ENCODE peak calls at places on chromosome X, in eight cellular contexts. One of them, this sample, is unnamed.

GRCh38 chrX:154411322-154411980 is at the start of gene TAFAZZIN:
- DNase-seq in EH: peak
- DNase-seq in activated CD4-positive, CD25-positive, alpha-beta regulatory T cell treated with anti-CD3 and anti-CD28 coated beads, Interleukin-2, amount 50 U/mL, for 72 hours: peak
- DNase-seq in tibial nerve: peak
- DNase-seq in astrocyte: peak
- DNase-seq in hypothalamus: peak
- DNase-seq in substantia nigra: peak
- DNase-seq in HFF-Myc: no peak
- DNase-seq in this sample: no peak

GRCh38 chrX:22122510-22122909 is 90.4 kb downstream of the PHEX start:
- DNase-seq in EH: peak
- DNase-seq in activated CD4-positive, CD25-positive, alpha-beta regulatory T cell treated with anti-CD3 and anti-CD28 coated beads, Interleukin-2, amount 50 U/mL, for 72 hours: no peak
- DNase-seq in tibial nerve: peak
- DNase-seq in astrocyte: peak
- DNase-seq in hypothalamus: no peak
- DNase-seq in substantia nigra: no peak
- DNase-seq in HFF-Myc: no peak
- DNase-seq in this sample: no peak

GRCh38 chrX:33330798-33331197 is 119.4 kb upstream of the DMD start:
- DNase-seq in EH: no peak
- DNase-seq in activated CD4-positive, CD25-positive, alpha-beta regulatory T cell treated with anti-CD3 and anti-CD28 coated beads, Interleukin-2, amount 50 U/mL, for 72 hours: no peak
- DNase-seq in tibial nerve: no peak
- DNase-seq in astrocyte: no peak
- DNase-seq in hypothalamus: no peak
- DNase-seq in substantia nigra: no peak
- DNase-seq in HFF-Myc: no peak
- DNase-seq in this sample: no peak

GRCh38 chrX:10482262-10482661 is 138.1 kb downstream of the MID1 start:
- DNase-seq in EH: no peak
- DNase-seq in activated CD4-positive, CD25-positive, alpha-beta regulatory T cell treated with anti-CD3 and anti-CD28 coated beads, Interleukin-2, amount 50 U/mL, for 72 hours: no peak
- DNase-seq in tibial nerve: peak
- DNase-seq in astrocyte: no peak
- DNase-seq in hypothalamus: no peak
- DNase-seq in substantia nigra: no peak
- DNase-seq in HFF-Myc: no peak
- DNase-seq in this sample: no peak

GRCh38 chrX:19904778-19905367 is 17.5 kb upstream of the SH3KBP1 start:
- DNase-seq in EH: peak
- DNase-seq in activated CD4-positive, CD25-positive, alpha-beta regulatory T cell treated with anti-CD3 and anti-CD28 coated beads, Interleukin-2, amount 50 U/mL, for 72 hours: no peak
- DNase-seq in tibial nerve: no peak
- DNase-seq in astrocyte: no peak
- DNase-seq in hypothalamus: no peak
- DNase-seq in substantia nigra: no peak
- DNase-seq in HFF-Myc: no peak
- DNase-seq in this sample: no peak

GRCh38 chrX:54045563-54046228 is 1.4 kb upstream of the PHF8 start:
- DNase-seq in EH: no peak
- DNase-seq in activated CD4-positive, CD25-positive, alpha-beta regulatory T cell treated with anti-CD3 and anti-CD28 coated beads, Interleukin-2, amount 50 U/mL, for 72 hours: no peak
- DNase-seq in tibial nerve: no peak
- DNase-seq in astrocyte: no peak
- DNase-seq in hypothalamus: no peak
- DNase-seq in substantia nigra: no peak
- DNase-seq in HFF-Myc: no peak
- DNase-seq in this sample: no peak

GRCh38 chrX:131854586-131854985 is 168.5 kb upstream of the STK26 start:
- DNase-seq in EH: no peak
- DNase-seq in activated CD4-positive, CD25-positive, alpha-beta regulatory T cell treated with anti-CD3 and anti-CD28 coated beads, Interleukin-2, amount 50 U/mL, for 72 hours: no peak
- DNase-seq in tibial nerve: no peak
- DNase-seq in astrocyte: no peak
- DNase-seq in hypothalamus: no peak
- DNase-seq in substantia nigra: no peak
- DNase-seq in HFF-Myc: no peak
- DNase-seq in this sample: no peak

GRCh38 chrX:152632445-152633097 is 5.1 kb upstream of the GABRQ start:
- DNase-seq in EH: peak
- DNase-seq in activated CD4-positive, CD25-positive, alpha-beta regulatory T cell treated with anti-CD3 and anti-CD28 coated beads, Interleukin-2, amount 50 U/mL, for 72 hours: peak
- DNase-seq in tibial nerve: peak
- DNase-seq in astrocyte: no peak
- DNase-seq in hypothalamus: peak
- DNase-seq in substantia nigra: peak
- DNase-seq in HFF-Myc: no peak
- DNase-seq in this sample: peak

GRCh38 chrX:95626748-95627147 is 1057.9 kb upstream of the DIAPH2 start:
- DNase-seq in EH: no peak
- DNase-seq in activated CD4-positive, CD25-positive, alpha-beta regulatory T cell treated with anti-CD3 and anti-CD28 coated beads, Interleukin-2, amount 50 U/mL, for 72 hours: no peak
- DNase-seq in tibial nerve: no peak
- DNase-seq in astrocyte: no peak
- DNase-seq in hypothalamus: no peak
- DNase-seq in substantia nigra: no peak
- DNase-seq in HFF-Myc: no peak
- DNase-seq in this sample: no peak

GRCh38 chrX:70434914-70435586 is 9.6 kb upstream of the DLG3 start:
- DNase-seq in EH: peak
- DNase-seq in activated CD4-positive, CD25-positive, alpha-beta regulatory T cell treated with anti-CD3 and anti-CD28 coated beads, Interleukin-2, amount 50 U/mL, for 72 hours: no peak
- DNase-seq in tibial nerve: no peak
- DNase-seq in astrocyte: peak
- DNase-seq in hypothalamus: no peak
- DNase-seq in substantia nigra: no peak
- DNase-seq in HFF-Myc: no peak
- DNase-seq in this sample: no peak

GRCh38 chrX:17654116-17654515 is 83.2 kb upstream of the SCML1 start:
- DNase-seq in EH: no peak
- DNase-seq in activated CD4-positive, CD25-positive, alpha-beta regulatory T cell treated with anti-CD3 and anti-CD28 coated beads, Interleukin-2, amount 50 U/mL, for 72 hours: no peak
- DNase-seq in tibial nerve: no peak
- DNase-seq in astrocyte: no peak
- DNase-seq in hypothalamus: no peak
- DNase-seq in substantia nigra: no peak
- DNase-seq in HFF-Myc: no peak
- DNase-seq in this sample: no peak

GRCh38 chrX:43559643-43560042 is 96.5 kb upstream of the MAOA start:
- DNase-seq in EH: peak
- DNase-seq in activated CD4-positive, CD25-positive, alpha-beta regulatory T cell treated with anti-CD3 and anti-CD28 coated beads, Interleukin-2, amount 50 U/mL, for 72 hours: no peak
- DNase-seq in tibial nerve: peak
- DNase-seq in astrocyte: peak
- DNase-seq in hypothalamus: no peak
- DNase-seq in substantia nigra: no peak
- DNase-seq in HFF-Myc: no peak
- DNase-seq in this sample: no peak

GRCh38 chrX:84747516-84747915 is 245.3 kb upstream of the HDX start:
- DNase-seq in EH: no peak
- DNase-seq in activated CD4-positive, CD25-positive, alpha-beta regulatory T cell treated with anti-CD3 and anti-CD28 coated beads, Interleukin-2, amount 50 U/mL, for 72 hours: no peak
- DNase-seq in tibial nerve: no peak
- DNase-seq in astrocyte: no peak
- DNase-seq in hypothalamus: no peak
- DNase-seq in substantia nigra: no peak
- DNase-seq in HFF-Myc: no peak
- DNase-seq in this sample: no peak

GRCh38 chrX:110491846-110492620 is 133.4 kb downstream of the RTL9 start:
- DNase-seq in EH: no peak
- DNase-seq in activated CD4-positive, CD25-positive, alpha-beta regulatory T cell treated with anti-CD3 and anti-CD28 coated beads, Interleukin-2, amount 50 U/mL, for 72 hours: no peak
- DNase-seq in tibial nerve: no peak
- DNase-seq in astrocyte: no peak
- DNase-seq in hypothalamus: no peak
- DNase-seq in substantia nigra: no peak
- DNase-seq in HFF-Myc: no peak
- DNase-seq in this sample: no peak

GRCh38 chrX:128769511-128769910 is 717.3 kb upstream of the ACTRT1 start:
- DNase-seq in EH: no peak
- DNase-seq in activated CD4-positive, CD25-positive, alpha-beta regulatory T cell treated with anti-CD3 and anti-CD28 coated beads, Interleukin-2, amount 50 U/mL, for 72 hours: no peak
- DNase-seq in tibial nerve: no peak
- DNase-seq in astrocyte: no peak
- DNase-seq in hypothalamus: no peak
- DNase-seq in substantia nigra: no peak
- DNase-seq in HFF-Myc: no peak
- DNase-seq in this sample: no peak

GRCh38 chrX:4173743-4174142 is 460.3 kb upstream of the PRKX start:
- DNase-seq in EH: no peak
- DNase-seq in activated CD4-positive, CD25-positive, alpha-beta regulatory T cell treated with anti-CD3 and anti-CD28 coated beads, Interleukin-2, amount 50 U/mL, for 72 hours: no peak
- DNase-seq in tibial nerve: no peak
- DNase-seq in astrocyte: no peak
- DNase-seq in hypothalamus: no peak
- DNase-seq in substantia nigra: no peak
- DNase-seq in HFF-Myc: no peak
- DNase-seq in this sample: no peak

GRCh38 chrX:66045894-66046293 is 6.0 kb upstream of the VSIG4 start:
- DNase-seq in EH: no peak
- DNase-seq in activated CD4-positive, CD25-positive, alpha-beta regulatory T cell treated with anti-CD3 and anti-CD28 coated beads, Interleukin-2, amount 50 U/mL, for 72 hours: no peak
- DNase-seq in tibial nerve: no peak
- DNase-seq in astrocyte: no peak
- DNase-seq in hypothalamus: no peak
- DNase-seq in substantia nigra: no peak
- DNase-seq in HFF-Myc: no peak
- DNase-seq in this sample: no peak

GRCh38 chrX:134604701-134605271 is 53.5 kb downstream of the PLAC1 start:
- DNase-seq in EH: peak
- DNase-seq in activated CD4-positive, CD25-positive, alpha-beta regulatory T cell treated with anti-CD3 and anti-CD28 coated beads, Interleukin-2, amount 50 U/mL, for 72 hours: no peak
- DNase-seq in tibial nerve: no peak
- DNase-seq in astrocyte: no peak
- DNase-seq in hypothalamus: no peak
- DNase-seq in substantia nigra: no peak
- DNase-seq in HFF-Myc: no peak
- DNase-seq in this sample: no peak

GRCh38 chrX:87626996-87627395 is 109.4 kb downstream of the KLHL4 start:
- DNase-seq in EH: no peak
- DNase-seq in activated CD4-positive, CD25-positive, alpha-beta regulatory T cell treated with anti-CD3 and anti-CD28 coated beads, Interleukin-2, amount 50 U/mL, for 72 hours: no peak
- DNase-seq in tibial nerve: no peak
- DNase-seq in astrocyte: peak
- DNase-seq in hypothalamus: no peak
- DNase-seq in substantia nigra: no peak
- DNase-seq in HFF-Myc: no peak
- DNase-seq in this sample: no peak

GRCh38 chrX:63855896-63856295 is 70.9 kb upstream of the ARHGEF9 start:
- DNase-seq in EH: peak
- DNase-seq in activated CD4-positive, CD25-positive, alpha-beta regulatory T cell treated with anti-CD3 and anti-CD28 coated beads, Interleukin-2, amount 50 U/mL, for 72 hours: no peak
- DNase-seq in tibial nerve: no peak
- DNase-seq in astrocyte: peak
- DNase-seq in hypothalamus: no peak
- DNase-seq in substantia nigra: no peak
- DNase-seq in HFF-Myc: no peak
- DNase-seq in this sample: no peak

GRCh38 chrX:11129546-11129945 is 18.4 kb downstream of the HCCS start:
- DNase-seq in EH: peak
- DNase-seq in activated CD4-positive, CD25-positive, alpha-beta regulatory T cell treated with anti-CD3 and anti-CD28 coated beads, Interleukin-2, amount 50 U/mL, for 72 hours: no peak
- DNase-seq in tibial nerve: no peak
- DNase-seq in astrocyte: no peak
- DNase-seq in hypothalamus: no peak
- DNase-seq in substantia nigra: no peak
- DNase-seq in HFF-Myc: no peak
- DNase-seq in this sample: no peak

GRCh38 chrX:30920271-30920670 is 31.2 kb upstream of the TAB3 start:
- DNase-seq in EH: peak
- DNase-seq in activated CD4-positive, CD25-positive, alpha-beta regulatory T cell treated with anti-CD3 and anti-CD28 coated beads, Interleukin-2, amount 50 U/mL, for 72 hours: no peak
- DNase-seq in tibial nerve: no peak
- DNase-seq in astrocyte: no peak
- DNase-seq in hypothalamus: no peak
- DNase-seq in substantia nigra: no peak
- DNase-seq in HFF-Myc: no peak
- DNase-seq in this sample: no peak

GRCh38 chrX:155951237-155951789 is 46.2 kb upstream of the IL9R start:
- DNase-seq in EH: no peak
- DNase-seq in activated CD4-positive, CD25-positive, alpha-beta regulatory T cell treated with anti-CD3 and anti-CD28 coated beads, Interleukin-2, amount 50 U/mL, for 72 hours: no peak
- DNase-seq in tibial nerve: no peak
- DNase-seq in astrocyte: no peak
- DNase-seq in hypothalamus: no peak
- DNase-seq in substantia nigra: no peak
- DNase-seq in HFF-Myc: no peak
- DNase-seq in this sample: no peak

GRCh38 chrX:24465524-24465850 is 401 bp downstream of the PDK3 start:
- DNase-seq in EH: no peak
- DNase-seq in activated CD4-positive, CD25-positive, alpha-beta regulatory T cell treated with anti-CD3 and anti-CD28 coated beads, Interleukin-2, amount 50 U/mL, for 72 hours: no peak
- DNase-seq in tibial nerve: no peak
- DNase-seq in astrocyte: no peak
- DNase-seq in hypothalamus: no peak
- DNase-seq in substantia nigra: no peak
- DNase-seq in HFF-Myc: no peak
- DNase-seq in this sample: no peak

GRCh38 chrX:3743821-3744439 is 30.5 kb upstream of the PRKX start:
- DNase-seq in EH: no peak
- DNase-seq in activated CD4-positive, CD25-positive, alpha-beta regulatory T cell treated with anti-CD3 and anti-CD28 coated beads, Interleukin-2, amount 50 U/mL, for 72 hours: no peak
- DNase-seq in tibial nerve: no peak
- DNase-seq in astrocyte: no peak
- DNase-seq in hypothalamus: no peak
- DNase-seq in substantia nigra: no peak
- DNase-seq in HFF-Myc: no peak
- DNase-seq in this sample: no peak

GRCh38 chrX:43949669-43950068 is 23.5 kb downstream of the NDP start:
- DNase-seq in EH: no peak
- DNase-seq in activated CD4-positive, CD25-positive, alpha-beta regulatory T cell treated with anti-CD3 and anti-CD28 coated beads, Interleukin-2, amount 50 U/mL, for 72 hours: no peak
- DNase-seq in tibial nerve: peak
- DNase-seq in astrocyte: no peak
- DNase-seq in hypothalamus: peak
- DNase-seq in substantia nigra: peak
- DNase-seq in HFF-Myc: no peak
- DNase-seq in this sample: no peak

GRCh38 chrX:75873993-75874392 is 88.9 kb upstream of the MAGEE2 start:
- DNase-seq in EH: no peak
- DNase-seq in activated CD4-positive, CD25-positive, alpha-beta regulatory T cell treated with anti-CD3 and anti-CD28 coated beads, Interleukin-2, amount 50 U/mL, for 72 hours: no peak
- DNase-seq in tibial nerve: no peak
- DNase-seq in astrocyte: no peak
- DNase-seq in hypothalamus: no peak
- DNase-seq in substantia nigra: no peak
- DNase-seq in HFF-Myc: no peak
- DNase-seq in this sample: no peak

GRCh38 chrX:83469551-83469950 is 38.5 kb upstream of the POU3F4 start:
- DNase-seq in EH: no peak
- DNase-seq in activated CD4-positive, CD25-positive, alpha-beta regulatory T cell treated with anti-CD3 and anti-CD28 coated beads, Interleukin-2, amount 50 U/mL, for 72 hours: no peak
- DNase-seq in tibial nerve: peak
- DNase-seq in astrocyte: peak
- DNase-seq in hypothalamus: no peak
- DNase-seq in substantia nigra: peak
- DNase-seq in HFF-Myc: no peak
- DNase-seq in this sample: no peak

GRCh38 chrX:17473021-17473420 is 98.0 kb downstream of the NHS start:
- DNase-seq in EH: no peak
- DNase-seq in activated CD4-positive, CD25-positive, alpha-beta regulatory T cell treated with anti-CD3 and anti-CD28 coated beads, Interleukin-2, amount 50 U/mL, for 72 hours: no peak
- DNase-seq in tibial nerve: no peak
- DNase-seq in astrocyte: no peak
- DNase-seq in hypothalamus: no peak
- DNase-seq in substantia nigra: no peak
- DNase-seq in HFF-Myc: no peak
- DNase-seq in this sample: no peak

GRCh38 chrX:86806786-86807185 is 658.5 kb downstream of the DACH2 start:
- DNase-seq in EH: no peak
- DNase-seq in activated CD4-positive, CD25-positive, alpha-beta regulatory T cell treated with anti-CD3 and anti-CD28 coated beads, Interleukin-2, amount 50 U/mL, for 72 hours: no peak
- DNase-seq in tibial nerve: no peak
- DNase-seq in astrocyte: no peak
- DNase-seq in hypothalamus: no peak
- DNase-seq in substantia nigra: no peak
- DNase-seq in HFF-Myc: no peak
- DNase-seq in this sample: no peak

GRCh38 chrX:1390621-1391369 is 1.1 kb downstream of the SLC25A6 start:
- DNase-seq in EH: no peak
- DNase-seq in activated CD4-positive, CD25-positive, alpha-beta regulatory T cell treated with anti-CD3 and anti-CD28 coated beads, Interleukin-2, amount 50 U/mL, for 72 hours: peak
- DNase-seq in tibial nerve: no peak
- DNase-seq in astrocyte: no peak
- DNase-seq in hypothalamus: no peak
- DNase-seq in substantia nigra: no peak
- DNase-seq in HFF-Myc: no peak
- DNase-seq in this sample: no peak

GRCh38 chrX:106791495-106791894 is 11.0 kb upstream of the TBC1D8B start:
- DNase-seq in EH: peak
- DNase-seq in activated CD4-positive, CD25-positive, alpha-beta regulatory T cell treated with anti-CD3 and anti-CD28 coated beads, Interleukin-2, amount 50 U/mL, for 72 hours: no peak
- DNase-seq in tibial nerve: no peak
- DNase-seq in astrocyte: no peak
- DNase-seq in hypothalamus: no peak
- DNase-seq in substantia nigra: no peak
- DNase-seq in HFF-Myc: no peak
- DNase-seq in this sample: no peak

GRCh38 chrX:134530845-134531244 is 70.9 kb downstream of the HPRT1 start:
- DNase-seq in EH: no peak
- DNase-seq in activated CD4-positive, CD25-positive, alpha-beta regulatory T cell treated with anti-CD3 and anti-CD28 coated beads, Interleukin-2, amount 50 U/mL, for 72 hours: no peak
- DNase-seq in tibial nerve: no peak
- DNase-seq in astrocyte: no peak
- DNase-seq in hypothalamus: no peak
- DNase-seq in substantia nigra: no peak
- DNase-seq in HFF-Myc: no peak
- DNase-seq in this sample: no peak

GRCh38 chrX:2714551-2714950 is 23.5 kb downstream of the CD99 start:
- DNase-seq in EH: no peak
- DNase-seq in activated CD4-positive, CD25-positive, alpha-beta regulatory T cell treated with anti-CD3 and anti-CD28 coated beads, Interleukin-2, amount 50 U/mL, for 72 hours: no peak
- DNase-seq in tibial nerve: no peak
- DNase-seq in astrocyte: no peak
- DNase-seq in hypothalamus: no peak
- DNase-seq in substantia nigra: no peak
- DNase-seq in HFF-Myc: no peak
- DNase-seq in this sample: no peak